ENCODE peak calls at places on chromosomes 4 and X, in six cellular contexts. H is left ventricle myocardium inferior; N is CD8-positive, alpha-beta memory T cell; L is endodermal cell; G is CD8-positive, alpha-beta T cell; R is upper lobe of left lung. Y is an unnamed sample.

GRCh38 chr4:187010052-187010451 is 286.4 kb upstream of the FAT1 start:
- DNase-seq in H (no peak), N (no peak), L (no peak), G (no peak), R (no peak), Y (no peak)

GRCh38 chr4:185774815-185775684 is 36.9 kb downstream of the SORBS2 start:
- DNase-seq in H (no peak), N (no peak), L (no peak), G (no peak), R (no peak), Y (no peak)

GRCh38 chr4:80226091-80226490 is 28.8 kb downstream of the PRDM8 start:
- DNase-seq in H (no peak), N (no peak), L (no peak), G (no peak), R (no peak), Y (no peak)

GRCh38 chr4:5753766-5754528 is 42.9 kb downstream of the EVC start:
- DNase-seq in H (no peak), N (no peak), L (no peak), G (no peak), R (no peak), Y (no peak)

GRCh38 chrX:15606064-15606590 is 5.4 kb upstream of the ACE2 start:
- DNase-seq in H (no peak), N (no peak), L (no peak), G (no peak), R (no peak), Y (no peak)

GRCh38 chrX:80513620-80514019 is 93.4 kb downstream of the TENT5D start:
- DNase-seq in H (no peak), N (no peak), L (peak; percentile 60), G (no peak), R (no peak), Y (no peak)

GRCh38 chrX:71098302-71098701 is 2.7 kb downstream of the FOXO4 start:
- DNase-seq in H (peak; percentile 40), N (peak; percentile 69), L (peak; percentile 51), G (peak; percentile 86), R (no peak), Y (peak; percentile 67)

GRCh38 chrX:10352536-10352935 is 195.8 kb downstream of the CLCN4 start:
- DNase-seq in H (no peak), N (no peak), L (no peak), G (no peak), R (no peak), Y (no peak)

GRCh38 chrX:112368371-112368770 is 285.8 kb upstream of the TRPC5 start:
- DNase-seq in H (no peak), N (no peak), L (peak; percentile 65), G (no peak), R (no peak), Y (no peak)

GRCh38 chrX:154307207-154307606 is 11.6 kb downstream of the TKTL1 start:
- DNase-seq in H (no peak), N (no peak), L (no peak), G (no peak), R (no peak), Y (no peak)

GRCh38 chrX:154310991-154311541 is 15.5 kb downstream of the TKTL1 start:
- DNase-seq in H (no peak), N (no peak), L (no peak), G (no peak), R (no peak), Y (no peak)

GRCh38 chrX:154309041-154309775 is 13.6 kb downstream of the TKTL1 start:
- DNase-seq in H (no peak), N (no peak), L (no peak), G (no peak), R (no peak), Y (no peak)

GRCh38 chrX:154305481-154306205 is 10.0 kb downstream of the TKTL1 start:
- DNase-seq in H (no peak), N (no peak), L (no peak), G (no peak), R (no peak), Y (no peak)

DNA sequence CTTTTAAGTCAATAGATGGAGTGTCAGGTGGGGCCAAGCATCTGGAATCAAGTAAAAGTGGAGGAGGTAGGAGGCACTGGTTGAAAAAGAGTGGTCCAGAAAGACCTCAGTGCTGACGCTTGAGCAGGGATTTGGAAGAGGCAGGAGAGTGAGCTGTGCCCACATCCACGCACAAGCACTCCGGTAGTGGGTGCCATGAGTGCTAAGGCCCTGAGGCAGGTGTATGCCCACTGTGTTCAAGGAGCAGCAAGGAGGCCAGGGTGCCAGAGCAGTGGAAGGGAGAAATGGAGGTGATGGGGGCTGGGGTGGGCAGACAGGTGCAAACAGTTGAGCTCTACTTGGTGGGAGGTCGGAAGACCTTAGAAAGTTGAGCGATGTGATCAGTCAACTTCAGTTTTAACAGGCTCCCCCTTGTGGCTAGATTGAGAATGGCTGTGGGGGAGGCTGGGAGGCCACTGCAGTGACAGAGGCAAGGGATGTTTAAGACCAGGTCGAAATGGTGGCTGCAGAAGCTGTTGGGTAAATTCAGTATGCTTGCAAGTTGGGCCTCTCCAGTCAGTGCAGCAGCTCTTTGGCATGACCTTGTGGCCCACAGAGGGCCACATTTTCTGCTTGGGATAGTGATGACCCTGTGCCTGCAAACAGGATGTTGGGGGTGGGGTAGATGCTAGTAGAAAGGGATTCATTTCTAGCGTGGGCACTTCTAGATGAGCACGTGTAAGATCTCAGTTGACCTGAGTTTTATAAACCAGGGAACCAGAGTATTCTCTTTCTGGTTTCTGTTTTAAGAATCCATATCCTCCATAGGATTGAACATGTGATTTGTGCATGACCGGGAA is 12.7 kb downstream of the TKTL1 start:
- DNase-seq in H (peak; percentile 52), N (peak; percentile 68), L (peak; percentile 93), G (peak; percentile 89), R (no peak), Y (peak; percentile 34)
- H3K9me3 ChIP-seq in H (no peaks in the 10 kb centered on the region), N (no peaks in the 10 kb centered on the region), L (no peaks in the 10 kb centered on the region), G (no peaks in the 10 kb centered on the region), R (no peaks in the 10 kb centered on the region), Y (no peaks in the 10 kb centered on the region)

GRCh38 chrX:131830400-131831184 is 192.5 kb upstream of the STK26 start:
- DNase-seq in H (peak; percentile 40), N (no peak), L (peak; percentile 93), G (peak; percentile 53), R (no peak), Y (no peak)
- H3K9me3 ChIP-seq in H (no peaks in the 10 kb centered on the region), N (no peaks in the 10 kb centered on the region), L (no peaks in the 10 kb centered on the region), G (no peaks in the 10 kb centered on the region), R (no peaks in the 10 kb centered on the region), Y (no peaks in the 10 kb centered on the region)

GRCh38 chr4:139436122-139436521 is 17.8 kb upstream of the RAB33B start:
- DNase-seq in H (no peak), N (no peak), L (no peak), G (no peak), R (peak; percentile 59), Y (no peak)

GRCh38 chr4:139438141-139438540 is 15.8 kb upstream of the RAB33B start:
- DNase-seq in H (no peak), N (no peak), L (no peak), G (no peak), R (no peak), Y (no peak)

GRCh38 chr4:139443661-139444060 is 10.3 kb upstream of the RAB33B start:
- DNase-seq in H (no peak), N (no peak), L (no peak), G (no peak), R (no peak), Y (no peak)

DNA sequence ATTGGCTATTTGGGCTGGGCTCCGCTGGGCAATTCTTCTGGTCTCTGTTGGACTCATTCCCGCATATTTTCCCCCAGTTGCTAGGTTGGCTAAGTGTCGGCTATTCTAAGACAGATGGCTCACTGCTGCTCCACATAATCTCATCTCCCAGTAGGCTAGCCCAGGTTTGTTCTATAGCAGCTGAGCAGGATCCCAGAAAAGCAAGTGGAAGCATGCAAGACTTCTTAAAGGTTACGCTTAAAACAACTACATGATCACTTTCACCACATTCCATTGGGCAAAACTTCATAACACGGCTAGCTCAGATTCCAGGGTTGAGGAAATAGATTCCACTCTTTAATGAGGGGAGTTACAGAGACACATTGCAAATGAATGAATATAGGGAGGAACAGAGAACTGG is 12.9 kb upstream of the RAB33B start:
- DNase-seq in H (no peak), N (no peak), L (no peak), G (no peak), R (no peak), Y (no peak)
- H3K9me3 ChIP-seq in H (peaks cover 37% of the 10 kb centered on the region), N (peaks cover 4% of the 10 kb centered on the region), L (peaks cover 42% of the 10 kb centered on the region), G (no peaks in the 10 kb centered on the region), R (peaks cover 8% of the 10 kb centered on the region), Y (no peaks in the 10 kb centered on the region)

GRCh38 chr4:138727704-138728103 is 287.9 kb upstream of the NOCT start:
- DNase-seq in H (no peak), N (no peak), L (no peak), G (no peak), R (no peak), Y (no peak)
- H3K9me3 ChIP-seq in H (no peaks in the 10 kb centered on the region), N (no peaks in the 10 kb centered on the region), L (no peaks in the 10 kb centered on the region), G (no peaks in the 10 kb centered on the region), R (no peaks in the 10 kb centered on the region), Y (no peaks in the 10 kb centered on the region)

GRCh38 chr4:78609580-78609979 is 58.0 kb downstream of the ANXA3 start:
- DNase-seq in H (no peak), N (no peak), L (no peak), G (no peak), R (no peak), Y (no peak)
- H3K9me3 ChIP-seq in H (no peaks in the 10 kb centered on the region), N (no peaks in the 10 kb centered on the region), L (no peaks in the 10 kb centered on the region), G (no peaks in the 10 kb centered on the region), R (no peaks in the 10 kb centered on the region), Y (no peaks in the 10 kb centered on the region)

Y was measured in T-helper 17 cell.